ENCODE peak calls at places on chromosomes 5 and 9, in six cellular contexts. Y is mesenchymal stem cell; X is pancreas; F is neuronal stem cell; V is effector memory CD4-positive, alpha-beta T cell; I is esophagus squamous epithelium. H is an unnamed sample. For H3K4me1, the result is how much of the 10 kb centered on the place peaks cover.

GRCh38 chr9:33380390-33381094 is 21.8 kb downstream of the AQP7 start:
- DNase-seq in V (no peak), Y (no peak), F (no peak), I (no peak), X (peak), H (no peak)

GRCh38 chr9:131747352-131747751 is 7.5 kb upstream of the RAPGEF1 start:
- DNase-seq in F (no peak), Y (peak), I (no peak), V (no peak), X (no peak), H (peak)

GRCh38 chr9:122265265-122265900 is 701 bp downstream of the MRRF start:
- DNase-seq in I (no peak), Y (peak), X (no peak), V (peak), F (no peak), H (no peak)

GRCh38 chr9:10274156-10274555 is 338.6 kb downstream of the PTPRD start:
- DNase-seq in F (no peak), I (no peak), V (no peak), X (no peak), Y (peak), H (no peak)

GRCh38 chr9:130895481-130896232 is 955 bp downstream of the QRFP start:
- DNase-seq in Y (no peak), X (no peak), F (no peak), I (no peak), V (no peak), H (no peak)

GRCh38 chr5:77224672-77225355 is 14.3 kb downstream of the PDE8B start:
- DNase-seq in Y (peak), F (no peak), X (no peak), I (no peak), V (no peak), H (no peak)

GRCh38 chr5:34709861-34710673 is 53.9 kb downstream of the RAI14 start:
- DNase-seq in Y (peak), F (no peak), I (no peak), V (no peak), X (no peak), H (no peak)

GRCh38 chr5:147893820-147894219 is 12.5 kb downstream of the C5orf46 start:
- DNase-seq in I (no peak), V (no peak), Y (no peak), F (no peak), X (no peak), H (no peak)

GRCh38 chr5:103110403-103110802 is 9.5 kb downstream of the GIN1 start:
- DNase-seq in Y (no peak), X (no peak), I (no peak), F (no peak), V (no peak), H (no peak)

GRCh38 chr5:97425511-97425910 is 242.5 kb upstream of the RIOK2 start:
- DNase-seq in F (peak), I (no peak), Y (no peak), X (no peak), V (no peak), H (no peak)

GRCh38 chr5:54514841-54515432 is 2.6 kb upstream of the SNX18 start:
- DNase-seq in X (no peak), F (no peak), Y (peak), V (no peak), I (no peak), H (no peak)

GRCh38 chr5:172954277-172954676 is 4.9 kb upstream of the RPL26L1 start:
- DNase-seq in Y (no peak), X (no peak), I (no peak), V (no peak), F (no peak), H (no peak)

GRCh38 chr5:172954751-172955159 is 4.5 kb upstream of the RPL26L1 start:
- DNase-seq in I (no peak), X (no peak), V (no peak), Y (no peak), F (no peak), H (no peak)

GRCh38 chr5:172952034-172952511 is 7.2 kb upstream of the RPL26L1 start:
- DNase-seq in X (no peak), V (no peak), F (no peak), I (no peak), Y (no peak), H (no peak)

GRCh38 chr5:172951381-172952033 is 7.7 kb upstream of the RPL26L1 start:
- DNase-seq in V (no peak), F (no peak), X (no peak), I (no peak), Y (no peak), H (no peak)

GRCh38 chr5:172953776-172954189 is 5.4 kb upstream of the RPL26L1 start:
- DNase-seq in F (no peak), V (no peak), I (no peak), Y (peak), X (no peak), H (no peak)
- H3K4me1 ChIP-seq in F (under half), V (under half), I (under half), Y (under half), X (under half), H (under half)

DNA sequence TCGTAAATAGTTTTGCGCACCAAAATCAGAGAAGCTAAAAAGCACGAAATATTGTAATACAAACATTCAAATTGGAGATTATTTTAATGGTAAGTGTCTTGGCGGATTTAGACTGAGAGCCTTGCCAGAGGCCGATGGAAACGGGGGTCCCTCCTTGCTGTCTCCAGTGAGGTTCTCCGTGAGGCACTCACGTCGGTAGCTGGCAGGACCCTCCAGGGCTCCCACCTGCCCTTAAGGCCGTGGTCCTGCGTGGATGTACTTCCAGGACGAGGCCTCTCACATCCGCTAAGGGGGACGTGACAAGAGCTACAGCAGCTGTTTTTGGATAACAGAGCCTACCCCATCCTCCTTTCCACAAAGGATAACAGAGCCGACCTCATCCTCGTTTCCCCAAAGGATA is 7.9 kb downstream of the NKD2 start:
- DNase-seq in X (no peak), Y (no peak), I (no peak), V (no peak), F (no peak), H (no peak)
- H3K4me1 ChIP-seq in X (under half), Y (under half), I (under half), V (under half), F (under half), H (under half)

GRCh38 chr9:71755869-71756268 is 12.4 kb downstream of the CEMIP2 start:
- DNase-seq in I (no peak), F (no peak), X (no peak), V (no peak), Y (no peak), H (no peak)

GRCh38 chr9:71755230-71755629 is 13.1 kb downstream of the CEMIP2 start:
- DNase-seq in F (no peak), I (no peak), X (no peak), Y (no peak), V (no peak), H (no peak)

GRCh38 chr9:71758277-71758676 is 10.0 kb downstream of the CEMIP2 start:
- DNase-seq in X (no peak), Y (no peak), V (no peak), I (no peak), F (no peak), H (no peak)

GRCh38 chr9:71758785-71759184 is 9.5 kb downstream of the CEMIP2 start:
- DNase-seq in X (no peak), I (no peak), Y (peak), V (no peak), F (no peak), H (no peak)

DNA sequence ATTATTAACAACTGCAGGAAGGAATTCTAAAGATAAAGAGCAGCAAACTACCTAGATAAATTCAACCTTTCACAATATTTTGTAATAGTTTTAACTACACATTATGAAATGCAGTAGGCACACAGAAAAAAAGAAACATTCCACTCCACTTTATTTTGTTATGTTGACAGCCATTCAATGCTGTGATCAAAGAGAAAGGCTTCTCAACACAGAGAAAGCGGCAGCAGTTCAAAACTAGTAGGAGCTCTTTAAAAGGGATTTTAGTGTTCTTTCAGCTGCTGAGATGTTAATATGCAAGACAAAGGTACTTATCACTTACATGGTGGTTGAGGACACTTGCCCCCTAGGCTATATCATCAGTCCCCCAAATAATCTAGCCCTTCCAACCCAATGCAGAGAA is 11.6 kb downstream of the CEMIP2 start:
- DNase-seq in X (no peak), V (no peak), Y (no peak), I (no peak), F (no peak), H (no peak)
- H3K4me1 ChIP-seq in X (under half), V (under half), Y (under half), I (under half), F (half or more), H (under half)

DNA sequence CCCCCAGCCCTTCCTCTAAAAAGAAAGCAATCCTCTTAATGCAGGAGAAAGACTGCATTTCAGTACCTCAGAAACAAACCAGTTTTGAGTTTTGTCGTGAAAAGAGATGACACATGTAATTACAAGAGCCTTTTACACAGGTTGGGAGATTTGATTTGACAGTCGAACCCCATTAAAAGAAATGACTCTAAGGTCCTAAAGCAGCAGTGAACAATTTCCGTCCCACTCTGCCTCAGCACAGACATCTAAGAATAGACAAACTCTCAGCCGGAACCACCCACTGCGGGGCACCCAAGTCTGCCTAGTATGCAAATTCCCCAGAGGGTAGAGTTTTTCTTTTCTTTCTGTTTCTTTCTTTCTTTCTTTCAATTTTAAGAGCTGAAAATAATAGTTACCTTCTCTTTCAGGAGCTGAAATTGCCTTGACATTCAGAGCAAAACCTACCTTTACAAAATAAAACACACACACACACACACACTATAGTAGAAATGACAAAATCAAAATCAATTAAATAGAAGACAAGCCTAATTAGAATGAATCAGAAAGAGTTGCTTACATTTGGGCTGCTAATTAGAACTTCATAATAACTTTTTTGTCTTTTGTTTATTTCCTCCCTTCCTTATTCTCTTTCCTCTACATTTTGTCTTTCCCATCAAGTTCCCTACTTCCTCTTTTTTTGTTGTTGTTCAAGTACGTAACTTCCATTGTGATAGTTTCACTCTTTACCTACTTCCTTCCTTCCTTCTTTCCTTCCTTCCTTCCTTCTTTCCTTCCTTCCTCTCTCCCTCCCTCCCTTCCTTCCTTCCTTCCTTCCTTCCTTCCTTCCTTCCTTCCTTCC is 65.1 kb downstream of the BASP1 start:
- DNase-seq in I (peak), Y (no peak), V (no peak), X (no peak), F (no peak), H (no peak)
- H3K4me1 ChIP-seq in I (under half), Y (under half), V (under half), X (under half), F (under half), H (under half)

GRCh38 chr9:127524373-127524772 is 73.1 kb downstream of the LRSAM1 start:
- DNase-seq in F (peak), I (no peak), Y (peak), V (no peak), X (no peak), H (no peak)

GRCh38 chr9:127521919-127522304 is 70.6 kb downstream of the LRSAM1 start:
- DNase-seq in F (no peak), Y (no peak), X (peak), V (no peak), I (no peak), H (no peak)

GRCh38 chr9:127522727-127523126 is 71.4 kb downstream of the LRSAM1 start:
- DNase-seq in X (no peak), I (no peak), F (no peak), Y (peak), V (no peak), H (no peak)

GRCh38 chr9:127520941-127521918 is 69.9 kb downstream of the LRSAM1 start:
- DNase-seq in F (no peak), I (no peak), V (no peak), Y (peak), X (no peak), H (no peak)

DNA sequence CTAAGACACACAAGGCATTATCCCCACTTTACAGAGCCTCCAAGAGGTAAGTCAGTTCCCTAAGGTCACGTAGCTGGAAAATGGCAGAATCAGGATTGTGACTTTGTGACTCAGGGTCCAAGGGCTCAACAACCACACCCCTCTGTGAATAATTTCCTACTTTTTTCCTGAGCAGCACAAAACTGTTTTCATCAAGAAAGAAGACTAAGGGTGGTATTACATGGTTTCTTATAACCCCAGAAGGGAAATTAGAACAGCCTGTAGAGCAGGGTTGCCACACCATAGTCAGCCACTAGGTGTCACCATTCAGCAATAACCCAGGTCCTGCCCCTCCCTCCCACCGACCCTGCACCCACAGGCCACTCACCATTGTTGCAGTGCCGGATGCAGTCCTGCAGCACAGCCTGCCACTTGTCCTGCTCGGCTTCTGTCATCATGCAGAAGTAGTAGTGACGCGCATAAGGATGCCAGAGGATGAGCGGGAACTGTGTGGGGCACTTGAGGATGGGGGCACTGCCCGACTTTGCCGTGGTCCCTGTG is 72.1 kb downstream of the LRSAM1 start:
- DNase-seq in F (no peak), I (no peak), V (peak), Y (peak), X (no peak), H (no peak)
- H3K4me1 ChIP-seq in F (under half), I (under half), V (under half), Y (half or more), X (under half), H (under half)

DNA sequence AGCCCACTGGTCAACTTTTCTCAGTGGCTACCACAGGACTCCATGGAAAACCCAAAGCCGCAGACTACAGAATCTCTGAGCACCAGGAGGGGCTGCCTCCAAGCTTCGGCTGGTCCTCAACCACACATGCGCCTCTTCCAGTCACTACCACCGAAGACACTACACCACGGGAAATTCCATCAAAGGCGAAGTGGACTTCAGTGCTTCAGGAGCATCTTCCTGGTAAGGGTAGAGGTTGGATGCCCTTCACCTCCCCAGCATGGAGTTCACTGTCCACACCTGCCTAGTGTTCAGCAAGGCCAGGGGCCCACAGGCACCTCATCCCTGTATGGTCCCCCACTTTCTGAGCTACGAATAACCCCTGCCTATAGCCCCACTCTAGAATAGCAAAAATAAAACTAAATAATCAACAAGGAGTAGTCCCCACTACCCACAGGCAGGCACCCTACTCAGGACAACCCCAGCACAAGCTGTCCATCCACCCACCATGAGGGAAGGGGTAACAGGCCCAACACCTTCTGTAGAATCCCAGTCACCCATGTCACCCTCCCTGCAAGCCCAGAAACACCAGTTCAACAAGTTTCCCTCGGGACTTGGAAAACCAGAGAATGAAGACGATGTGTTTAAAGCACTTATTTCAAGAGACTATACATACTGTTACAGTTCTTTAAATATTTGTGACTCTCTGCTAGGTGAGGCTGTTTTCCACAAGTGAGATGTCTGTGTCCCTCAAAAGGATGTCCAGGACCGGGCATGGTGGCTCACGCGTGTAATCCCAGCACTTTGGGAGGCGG is 2.6 kb downstream of the VDAC1 start:
- DNase-seq in X (no peak), I (no peak), F (no peak), Y (no peak), V (no peak), H (no peak)
- H3K4me1 ChIP-seq in X (under half), I (under half), F (under half), Y (under half), V (under half), H (under half)